ENCODE peak calls at places on chromosomes 2 and 18, in four cellular contexts. One of them, this sample, is unnamed.

GRCh38 chr2:58594175-58594574 is 353.1 kb upstream of the FANCL start:
- DNase-seq in heart left ventricle: no peak
- DNase-seq in GM12878: no peak
- DNase-seq in SK-MEL-5: peak
- DNase-seq in this sample: peak

GRCh38 chr2:154133823-154134222 is 262.1 kb downstream of the GALNT13 start:
- DNase-seq in SK-MEL-5: no peak
- DNase-seq in GM12878: no peak
- DNase-seq in heart left ventricle: no peak
- DNase-seq in this sample: no peak

GRCh38 chr2:125471963-125472362 is 1184.0 kb upstream of the GYPC start:
- DNase-seq in SK-MEL-5: peak
- DNase-seq in heart left ventricle: no peak
- DNase-seq in GM12878: no peak
- DNase-seq in this sample: no peak

GRCh38 chr2:205714058-205714776 is 31.9 kb downstream of the NRP2 start:
- DNase-seq in GM12878: peak
- DNase-seq in SK-MEL-5: no peak
- DNase-seq in heart left ventricle: no peak
- DNase-seq in this sample: peak

GRCh38 chr2:235026137-235026536 is 74.3 kb downstream of the SH3BP4 start:
- DNase-seq in heart left ventricle: no peak
- DNase-seq in GM12878: no peak
- DNase-seq in SK-MEL-5: no peak
- DNase-seq in this sample: peak

GRCh38 chr2:64414736-64415435 is 39.1 kb upstream of the LGALSL start:
- DNase-seq in heart left ventricle: no peak
- DNase-seq in GM12878: no peak
- DNase-seq in SK-MEL-5: no peak
- DNase-seq in this sample: no peak

GRCh38 chr18:54873884-54874255 is 45.6 kb downstream of the RAB27B start:
- DNase-seq in heart left ventricle: no peak
- DNase-seq in GM12878: no peak
- DNase-seq in SK-MEL-5: no peak
- DNase-seq in this sample: no peak

GRCh38 chr2:120861191-120861575 is 125.5 kb downstream of the GLI2 start:
- DNase-seq in SK-MEL-5: no peak
- DNase-seq in GM12878: no peak
- DNase-seq in heart left ventricle: no peak
- DNase-seq in this sample: no peak

GRCh38 chr2:214987261-214987660 is 151.2 kb downstream of the ABCA12 start:
- DNase-seq in SK-MEL-5: no peak
- DNase-seq in heart left ventricle: no peak
- DNase-seq in GM12878: no peak
- DNase-seq in this sample: no peak

This sample was measured in Caki2.